ENCODE peak calls at places on chromosomes 7 and 10, in ten cellular contexts. Z is astrocyte of the spinal cord; L is thoracic aorta; M is right cardiac atrium; A is neural progenitor cell; D is A549; N is WERI-Rb-1; G is CD4-positive, CD25-positive, alpha-beta regulatory T cell; T is MG63; W is GM06990. X is an unnamed sample.

GRCh38 chr7:116628971-116629586 is 42.9 kb upstream of the MET start:
- DNase-seq in A (no peak), Z (peak), G (no peak), L (peak), N (no peak), M (no peak), W (no peak), T (peak), D (no peak), X (no peak)

GRCh38 chr10:22699976-22700375 is 14.4 kb downstream of the PIP4K2A start:
- DNase-seq in L (no peak), D (no peak), N (no peak), Z (no peak), W (no peak), M (no peak), G (no peak), A (no peak), T (no peak), X (no peak)

GRCh38 chr7:139036901-139037300 is 1.1 kb upstream of the ZC3HAV1L start:
- DNase-seq in A (no peak), G (no peak), T (no peak), L (no peak), W (no peak), D (no peak), Z (no peak), N (no peak), M (no peak), X (no peak)

GRCh38 chr7:20738517-20739481 is 47.9 kb downstream of the SP8 start:
- DNase-seq in G (no peak), N (no peak), L (no peak), M (no peak), T (no peak), D (no peak), W (no peak), A (no peak), Z (no peak), X (no peak)

GRCh38 chr10:102159051-102159597 is 6.9 kb downstream of the NOLC1 start:
- DNase-seq in D (no peak), M (no peak), L (no peak), W (no peak), N (no peak), A (no peak), T (no peak), G (no peak), Z (no peak), X (peak)

GRCh38 chr7:77276120-77276519 is 76.5 kb upstream of the FGL2 start:
- DNase-seq in L (no peak), D (no peak), Z (no peak), G (no peak), T (no peak), A (no peak), N (no peak), M (no peak), W (no peak), X (no peak)

GRCh38 chr10:120423350-120424197 is 33.5 kb upstream of the PLPP4 start:
- DNase-seq in Z (peak), N (peak), M (peak), W (no peak), D (peak), G (peak), T (peak), L (no peak), A (peak), X (no peak)

GRCh38 chr7:84837405-84837804 is 349.5 kb downstream of the SEMA3D start:
- DNase-seq in A (no peak), M (no peak), T (no peak), Z (peak), N (no peak), D (no peak), G (no peak), L (no peak), W (no peak), X (peak)

GRCh38 chr7:125154930-125155329 is 225.3 kb upstream of the POT1 start:
- DNase-seq in W (no peak), T (no peak), L (no peak), M (no peak), Z (no peak), A (no peak), G (no peak), D (no peak), N (no peak), X (no peak)

GRCh38 chr10:76399216-76399615 is 967.8 kb downstream of the LRMDA start:
- DNase-seq in A (no peak), W (no peak), G (no peak), N (no peak), L (no peak), M (no peak), D (no peak), T (no peak), Z (no peak), X (no peak)
- H3K4me3 ChIP-seq in A (no peak), W (no peak), G (no peak), N (no peak), L (no peak), M (no peak), D (no peak), T (no peak), Z (no peak), X (no peak)

GRCh38 chr10:125151824-125152634 is 8.3 kb downstream of the CTBP2 start:
- DNase-seq in Z (no peak), M (no peak), T (no peak), D (no peak), N (no peak), A (peak), G (no peak), W (no peak), L (no peak), X (no peak)
- H3K4me3 ChIP-seq in Z (no peak), M (no peak), T (no peak), D (no peak), N (no peak), A (peak), G (no peak), W (no peak), L (peak), X (no peak)

GRCh38 chr7:24821045-24821853 is 64.0 kb upstream of the GSDME start:
- DNase-seq in L (peak), T (peak), N (no peak), Z (peak), W (peak), D (peak), G (peak), M (peak), A (no peak), X (peak)
- H3K4me3 ChIP-seq in L (no peak), T (no peak), N (no peak), Z (no peak), W (no peak), D (peak), G (peak), M (no peak), A (no peak), X (no peak)

DNA sequence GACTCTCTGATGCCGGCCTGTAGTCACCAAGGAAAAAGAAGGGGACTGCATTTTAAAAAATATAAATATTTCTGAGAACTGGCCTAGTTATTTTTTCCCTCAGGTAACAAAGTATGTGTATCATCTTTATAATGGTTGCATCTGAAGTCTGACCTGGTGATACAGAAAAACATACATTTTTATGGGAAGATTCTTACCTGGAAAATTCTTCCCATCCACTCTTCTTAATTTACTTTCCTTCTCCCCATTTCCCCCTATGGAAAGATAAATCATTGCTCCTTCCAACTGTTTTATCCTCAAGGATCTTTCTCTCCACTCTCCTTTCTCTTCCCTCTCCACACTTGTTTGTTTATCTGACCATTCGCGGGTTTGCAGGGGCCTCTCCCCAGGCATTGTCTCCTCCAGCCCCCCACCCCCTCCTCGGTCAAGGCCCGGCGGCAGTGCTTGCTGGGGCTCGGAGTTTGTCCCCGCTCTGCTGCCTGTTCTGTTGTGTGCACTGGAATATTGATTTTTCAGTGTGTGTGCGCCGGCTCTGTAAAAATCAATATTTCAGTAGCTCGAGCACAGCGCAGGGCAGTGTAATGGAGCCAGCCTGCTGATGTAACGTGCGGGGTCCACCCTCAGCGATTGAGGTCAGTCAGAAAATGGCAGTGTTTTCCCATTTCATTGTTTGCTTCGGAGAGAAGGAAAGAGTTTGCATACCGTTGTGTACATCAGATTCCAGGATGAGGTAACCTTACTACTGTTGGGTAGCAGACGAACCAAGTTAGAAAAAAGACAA is 199.5 kb upstream of the NFE2L3 start:
- DNase-seq in N (peak), W (no peak), Z (no peak), D (no peak), A (no peak), G (no peak), M (no peak), L (no peak), T (no peak), X (no peak)
- H3K4me3 ChIP-seq in N (peak), W (no peak), Z (no peak), D (no peak), A (peak), G (no peak), M (no peak), L (peak), T (no peak), X (no peak)

DNA sequence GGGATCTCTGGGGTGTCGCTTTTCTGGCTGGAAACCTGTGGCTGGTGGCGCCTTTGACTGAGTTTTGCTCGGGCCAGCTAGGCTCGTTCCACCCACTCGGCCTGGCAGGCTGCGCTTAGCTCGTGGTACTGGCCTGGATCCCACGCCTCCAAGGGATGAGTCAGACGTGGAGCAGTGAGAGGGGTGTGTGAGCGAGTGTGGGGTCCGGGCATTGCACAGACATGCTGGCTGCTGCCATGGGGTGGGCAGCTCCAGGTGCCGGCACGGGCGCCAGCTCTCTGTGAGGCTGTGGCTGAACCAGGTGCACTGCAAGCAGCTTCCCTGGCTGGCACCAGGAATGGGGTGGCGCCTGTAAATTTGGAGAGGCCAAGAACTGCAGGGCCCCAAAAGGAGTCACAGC is 63.1 kb upstream of the CACNA2D1 start:
- DNase-seq in Z (no peak), W (no peak), L (peak), T (peak), A (no peak), N (no peak), D (no peak), M (peak), G (no peak), X (no peak)
- H3K4me3 ChIP-seq in Z (no peak), W (no peak), L (peak), T (no peak), A (no peak), N (no peak), D (no peak), M (no peak), G (no peak), X (no peak)

GRCh38 chr7:68440870-68441269 is 1157.4 kb upstream of the AUTS2 start:
- DNase-seq in L (no peak), T (no peak), A (no peak), W (no peak), Z (no peak), N (no peak), M (no peak), D (no peak), G (no peak), X (no peak)

GRCh38 chr7:68442931-68443631 is 1155.2 kb upstream of the AUTS2 start:
- DNase-seq in L (no peak), N (no peak), Z (no peak), M (no peak), G (no peak), A (no peak), D (no peak), W (no peak), T (no peak), X (no peak)

GRCh38 chr7:68441610-68442009 is 1156.7 kb upstream of the AUTS2 start:
- DNase-seq in T (no peak), A (no peak), L (no peak), D (no peak), Z (no peak), G (no peak), N (no peak), M (no peak), W (no peak), X (no peak)

GRCh38 chr7:68444042-68444441 is 1154.2 kb upstream of the AUTS2 start:
- DNase-seq in T (no peak), G (no peak), D (no peak), A (no peak), N (no peak), L (no peak), W (no peak), Z (no peak), M (no peak), X (no peak)

GRCh38 chr7:68444956-68445355 is 1153.3 kb upstream of the AUTS2 start:
- DNase-seq in G (no peak), T (no peak), L (no peak), A (no peak), W (no peak), M (no peak), D (no peak), Z (no peak), N (no peak), X (no peak)
- H3K4me3 ChIP-seq in G (no peak), T (no peak), L (no peak), A (no peak), W (no peak), M (no peak), D (no peak), Z (no peak), N (no peak), X (no peak)